ENCODE peak calls at places on chromosomes 4 and X, in four cellular contexts. T is IMR-90; D is HFF-Myc; W is CD4-positive, alpha-beta T cell. M is an unnamed sample.

GRCh38 chr4:41141910-41142309 is 72.4 kb downstream of the APBB2 start:
- DNase-seq in T (peak; percentile 86), D (no peak), W (no peak), M (no peak)

GRCh38 chr4:159382875-159383568 is 280.1 kb downstream of the RAPGEF2 start:
- DNase-seq in T (no peak), W (no peak), D (no peak), M (no peak)

GRCh38 chrX:103248553-103248952 is 6.4 kb downstream of the TCEAL8 start:
- DNase-seq in T (peak; percentile 10), D (no peak), W (no peak), M (no peak)

GRCh38 chr4:122577808-122578781 is 42.8 kb downstream of the IL21 start:
- DNase-seq in W (peak; percentile 67), D (no peak), T (peak; percentile 38), M (peak; percentile 40)

GRCh38 chr4:66577922-66578321 is 907.6 kb upstream of the EPHA5 start:
- DNase-seq in W (no peak), D (no peak), T (no peak), M (no peak)

GRCh38 chr4:48329976-48330375 is 11.4 kb upstream of the SLAIN2 start:
- DNase-seq in D (peak; percentile 32), T (peak; percentile 91), W (no peak), M (no peak)

GRCh38 chrX:110389570-110389969 is 30.9 kb downstream of the RTL9 start:
- DNase-seq in W (no peak), T (no peak), D (no peak), M (no peak)

GRCh38 chr4:169090479-169091215 is 80.6 kb upstream of the CBR4 start:
- DNase-seq in T (no peak), W (no peak), D (no peak), M (no peak)

GRCh38 chr4:81227968-81228367 is 12.9 kb upstream of the PRKG2 start:
- DNase-seq in T (no peak), D (no peak), W (no peak), M (no peak)

GRCh38 chr4:53121304-53121865 is 244.5 kb downstream of the SCFD2 start:
- DNase-seq in W (no peak), T (no peak), D (no peak), M (no peak)

GRCh38 chr4:10461091-10461849 is 4.0 kb upstream of the ZNF518B start:
- DNase-seq in D (peak; percentile 14), W (peak; percentile 77), T (peak; percentile 57), M (peak; percentile 66)

GRCh38 chr4:8405516-8405875 is 35.0 kb downstream of the ACOX3 start:
- DNase-seq in T (no peak), W (no peak), D (no peak), M (no peak)

GRCh38 chr4:112931001-112931400 is 118.5 kb upstream of the ANK2 start:
- DNase-seq in W (no peak), D (no peak), T (no peak), M (no peak)

GRCh38 chrX:110675866-110676265 is 119.8 kb downstream of the CHRDL1 start:
- DNase-seq in T (no peak), W (no peak), D (no peak), M (no peak)

GRCh38 chrX:72351606-72352338 is 46.1 kb upstream of the CITED1 start:
- DNase-seq in D (peak; percentile 41), W (no peak), T (no peak), M (no peak)

GRCh38 chrX:153526040-153526439 is 8.6 kb downstream of the ATP2B3 start:
- DNase-seq in T (no peak), W (no peak), D (no peak), M (no peak)

GRCh38 chrX:125306335-125306866 is 13.3 kb upstream of the TEX13C start:
- DNase-seq in T (no peak), D (no peak), W (no peak), M (no peak)

GRCh38 chr4:4384837-4385236 is 2.1 kb upstream of the NSG1 start:
- DNase-seq in W (no peak), D (no peak), T (peak; percentile 2), M (no peak)

GRCh38 chr4:77593993-77594392 is 11.6 kb upstream of the CXCL13 start:
- DNase-seq in T (no peak), W (no peak), D (no peak), M (no peak)

DNA sequence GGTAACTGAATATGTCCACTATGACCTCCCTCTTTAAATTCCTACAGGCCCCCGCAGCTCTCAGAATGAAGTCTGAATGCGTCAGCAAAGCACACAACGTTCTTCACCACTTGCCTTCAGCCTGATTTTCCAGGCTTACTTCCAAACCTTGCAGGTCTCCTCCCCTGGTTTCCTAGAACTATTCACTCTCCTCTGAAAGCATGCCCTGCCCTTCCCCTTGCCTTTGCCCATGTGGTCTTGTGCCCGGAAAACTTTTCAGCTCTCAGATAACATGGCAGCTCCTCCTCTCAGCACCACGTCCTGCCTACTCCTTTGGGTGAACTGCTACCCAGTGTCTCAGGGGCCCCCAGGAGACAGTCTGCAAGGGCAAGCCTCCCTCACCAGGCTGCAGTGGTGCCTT is 268.5 kb upstream of the LDB2 start:
- DNase-seq in W (no peak), D (no peak), T (no peak), M (no peak)
- TF ChIP-seq CTCF in W (no peak), D (no peak), T (no peak), M (no peak)

DNA sequence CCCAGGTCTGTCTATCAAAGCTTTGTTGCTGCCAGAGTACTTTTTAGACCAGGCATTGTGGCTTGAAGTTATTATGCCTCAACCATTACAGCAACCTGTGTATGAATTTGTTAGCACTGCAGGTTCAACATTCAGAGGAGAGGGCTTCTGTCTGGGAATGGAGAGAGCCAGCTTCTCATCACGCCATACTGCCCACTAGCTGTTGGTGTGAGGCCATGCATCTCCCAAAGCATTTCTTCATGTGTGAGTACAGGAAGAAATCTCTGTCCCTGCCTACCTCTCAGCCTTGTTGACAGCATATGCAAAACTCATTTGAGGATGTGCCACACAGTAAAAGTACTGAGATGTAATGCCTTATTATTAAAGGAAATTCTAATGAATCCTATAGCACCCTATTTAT is 76.9 kb upstream of the PPARGC1A start:
- DNase-seq in W (no peak), D (no peak), T (no peak), M (no peak)
- TF ChIP-seq CTCF in W (no peak), D (peak; percentile 40), T (peak; percentile 25), M (peak; percentile 43)

DNA sequence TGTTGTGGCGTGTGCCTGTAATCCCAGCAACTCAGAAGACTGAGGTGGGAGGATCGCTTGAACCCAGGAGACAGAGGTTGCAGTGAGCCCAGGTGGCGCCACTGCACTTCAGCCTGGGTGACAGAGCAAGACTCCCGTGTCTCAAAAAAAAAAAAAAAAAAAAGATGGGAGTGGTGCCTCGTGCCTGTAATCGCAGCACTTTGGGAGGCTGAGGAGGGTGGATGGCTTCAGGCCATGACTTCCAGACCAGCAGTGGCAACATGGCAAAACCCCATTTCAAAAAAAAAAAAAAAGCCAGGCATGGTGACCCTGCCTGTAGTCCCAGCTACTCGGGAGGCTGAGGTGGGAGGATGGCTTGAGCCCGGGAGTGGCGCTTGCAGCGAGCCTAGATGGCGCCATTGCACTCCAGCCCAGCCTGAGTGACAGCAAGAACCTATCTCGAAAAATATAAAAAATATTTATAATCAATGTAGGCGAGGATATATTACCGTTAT is 27.0 kb downstream of the EIF2S3 start:
- DNase-seq in T (peak; percentile 63), D (no peak), W (peak; percentile 52), M (peak; percentile 53)
- TF ChIP-seq CTCF in T (peak; percentile 58), D (peak; percentile 63), W (peak; percentile 65), M (peak; percentile 64)

DNA sequence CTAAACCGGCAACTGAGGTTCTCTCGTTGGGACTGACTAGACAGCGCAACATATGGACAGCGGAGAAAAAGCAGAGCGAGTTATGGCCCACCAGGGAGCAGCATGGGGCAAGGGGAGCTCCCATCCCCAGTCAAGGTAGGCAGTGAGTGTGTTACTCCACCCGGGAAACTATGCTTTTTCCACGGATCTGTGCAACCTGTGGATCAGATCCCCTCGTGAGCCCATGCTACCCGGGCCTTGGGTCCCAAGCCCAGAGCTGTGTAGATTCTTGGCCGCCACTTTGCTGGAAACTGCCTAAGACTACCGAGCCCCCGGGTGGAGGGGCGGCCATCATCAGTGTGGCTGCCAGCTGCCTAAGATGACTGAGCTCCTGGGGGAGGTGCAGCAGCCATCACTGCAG is 140.9 kb downstream of the PAPSS1 start:
- DNase-seq in W (no peak), T (no peak), D (no peak), M (no peak)
- TF ChIP-seq CTCF in W (no peak), T (no peak), D (no peak), M (no peak)

GRCh38 chr4:174210354-174210753 is 73.1 kb downstream of the FBXO8 start:
- DNase-seq in T (no peak), W (no peak), D (no peak), M (no peak)
- TF ChIP-seq CTCF in T (no peak), W (no peak), D (no peak), M (no peak)

GRCh38 chr4:28686618-28687017 is 1826.0 kb downstream of the STIM2 start:
- DNase-seq in D (no peak), T (peak; percentile 38), W (no peak), M (peak; percentile 18)
- TF ChIP-seq CTCF in D (peak; percentile 60), T (peak; percentile 43), W (no peak), M (peak; percentile 61)

DNA sequence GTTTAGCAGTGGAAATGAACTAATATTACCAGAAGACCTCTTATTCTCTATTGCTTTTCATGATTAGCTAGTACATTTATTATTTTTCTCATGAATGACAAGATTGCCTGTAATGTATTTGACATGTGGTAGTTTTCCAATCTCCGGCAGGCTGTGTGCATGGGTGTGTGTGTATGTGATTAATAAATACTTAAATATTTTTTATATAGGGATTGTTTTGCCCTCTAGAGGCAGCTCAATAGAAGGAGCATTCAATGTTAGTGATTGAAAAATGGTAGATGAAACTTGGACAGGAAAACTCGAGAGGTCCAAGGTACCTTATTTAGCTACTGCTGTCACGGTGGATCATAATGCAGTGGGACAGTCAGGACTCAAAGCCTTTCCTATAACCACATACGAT is 457.6 kb downstream of the IL1RAPL1 start:
- DNase-seq in W (no peak), T (peak; percentile 26), D (no peak), M (no peak)
- TF ChIP-seq CTCF in W (no peak), T (peak; percentile 43), D (no peak), M (peak; percentile 48)

DNA sequence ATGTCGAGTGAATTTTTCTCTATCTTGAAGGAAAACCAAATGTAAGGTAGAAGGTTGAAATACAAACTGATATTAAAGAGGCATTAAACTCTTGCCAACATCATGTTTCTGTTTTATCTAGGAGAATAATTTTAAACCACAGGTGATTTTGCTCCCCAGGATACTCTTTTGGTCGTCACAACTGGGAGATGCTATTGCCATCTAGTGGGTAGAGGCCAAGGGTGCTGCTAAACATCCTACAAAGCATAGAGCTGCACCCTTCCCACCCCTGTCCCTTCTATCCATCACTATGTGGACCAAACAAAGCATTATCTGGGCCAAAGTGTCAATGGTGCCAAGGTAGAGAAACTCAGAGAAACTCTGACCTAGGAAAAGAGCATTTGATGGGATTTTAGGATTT is 154.6 kb upstream of the MAGEB2 start:
- DNase-seq in T (peak; percentile 21), D (no peak), W (no peak), M (no peak)
- TF ChIP-seq CTCF in T (peak; percentile 52), D (peak; percentile 42), W (no peak), M (peak; percentile 70)